ENCODE peak calls at places on chromosome 6, in eight cellular contexts. I is hepatocyte, X is fibroblast of lung, O is IMR-90, H is neuronal stem cell, C is mammary epithelial cell, V is DND-41, Z is OCI-LY7. T is an unnamed sample.

GRCh38 chr6:39217177-39217864 is 12.0 kb downstream of the KCNK5 start:
- DNase-seq in I (no peak), X (no peak), O (no peak), H (no peak), C (no peak), V (no peak), Z (no peak), T (no peak)

GRCh38 chr6:29834564-29835436 is 7.2 kb downstream of the HLA-G start:
- DNase-seq in I (no peak), X (peak; percentile 14), O (no peak), H (peak; percentile 33), C (peak; percentile 17), V (peak; percentile 58), Z (peak; percentile 40), T (no peak)

GRCh38 chr6:105057160-105057559 is 100.3 kb downstream of the LIN28B start:
- DNase-seq in I (no peak), X (no peak), O (no peak), H (no peak), C (no peak), V (no peak), Z (no peak), T (no peak)

GRCh38 chr6:45423111-45423900 is 45.6 kb upstream of the SUPT3H start:
- DNase-seq in I (peak; percentile 28), X (no peak), O (no peak), H (peak; percentile 43), C (peak; percentile 28), V (no peak), Z (no peak), T (peak; percentile 23)

GRCh38 chr6:27757307-27757706 is 154.9 kb downstream of the OR2B2 start:
- DNase-seq in I (peak; percentile 35), X (peak; percentile 11), O (no peak), H (no peak), C (no peak), V (peak; percentile 80), Z (no peak), T (peak; percentile 24)

GRCh38 chr6:140193269-140193668 is 818.8 kb upstream of the CITED2 start:
- DNase-seq in I (no peak), X (peak; percentile 19), O (no peak), H (peak; percentile 5), C (no peak), V (no peak), Z (peak; percentile 8), T (no peak)

GRCh38 chr6:42550277-42550676 is 13.6 kb upstream of the UBR2 start:
- DNase-seq in I (no peak), X (peak; percentile 62), O (no peak), H (no peak), C (no peak), V (no peak), Z (no peak), T (no peak)

GRCh38 chr6:108762394-108762793 is 85.8 kb upstream of the ARMC2 start:
- DNase-seq in I (no peak), X (no peak), O (no peak), H (no peak), C (no peak), V (no peak), Z (peak; percentile 8), T (peak; percentile 30)

GRCh38 chr6:75759207-75759606 is 10.2 kb downstream of the MYO6 start:
- DNase-seq in I (no peak), X (no peak), O (no peak), H (no peak), C (no peak), V (no peak), Z (no peak), T (no peak)

DNA sequence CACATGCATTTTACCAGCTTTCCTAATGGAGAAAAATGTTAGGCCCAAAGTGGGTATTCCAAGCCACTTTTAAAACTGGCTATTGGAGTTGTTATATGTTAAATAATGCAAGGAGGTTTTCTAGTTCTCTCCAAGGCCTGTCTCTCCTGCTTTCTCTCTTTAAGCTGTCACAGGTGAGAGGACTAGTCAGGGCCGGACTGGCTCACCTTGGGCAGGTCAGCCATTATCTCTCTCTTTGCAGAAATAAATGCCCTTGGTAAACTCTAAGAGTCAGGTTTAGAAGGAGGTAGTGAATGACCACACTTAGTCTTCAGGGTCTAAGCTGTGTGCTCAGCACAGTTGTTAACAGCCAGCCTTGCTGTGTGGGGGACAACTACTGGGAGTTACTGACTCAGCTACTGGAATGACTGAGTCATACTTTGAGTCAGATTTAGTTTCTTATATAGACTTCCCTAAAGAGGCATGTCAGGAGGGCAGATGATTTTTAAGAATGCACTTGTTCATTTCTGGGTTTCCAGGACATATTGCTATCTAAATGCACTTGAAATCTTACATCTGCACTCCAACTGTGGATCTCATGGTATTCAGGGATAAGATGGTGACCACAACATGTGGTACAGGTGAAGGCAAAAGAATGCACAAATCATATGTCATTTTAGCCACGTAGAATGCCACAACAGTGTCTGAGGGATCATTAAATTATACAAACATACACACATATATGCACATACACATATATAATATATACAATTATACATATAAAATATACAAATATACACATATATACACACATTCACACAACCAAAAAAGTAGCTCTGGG is 719.4 kb downstream of the EPM2A start:
- DNase-seq in I (peak; percentile 58), X (peak; percentile 91), O (peak; percentile 97), H (no peak), C (peak; percentile 86), V (no peak), Z (no peak), T (no peak)
- H2AFZ ChIP-seq in I (no peak overlapping the region), X (no peak overlapping the region), O (peak overlapping the region; percentile 80), H (no peak overlapping the region), C (no peak overlapping the region), V (no peak overlapping the region), Z (no peak overlapping the region), T (no peak overlapping the region)

GRCh38 chr6:83879746-83880145 is 20.3 kb downstream of the CYB5R4 start:
- DNase-seq in I (no peak), X (no peak), O (no peak), H (no peak), C (no peak), V (no peak), Z (no peak), T (no peak)
- H3K4me3 ChIP-seq in I (no peak overlapping the region), X (no peak overlapping the region), O (no peak overlapping the region), H (no peak overlapping the region), C (no peak overlapping the region), V (no peak overlapping the region), Z (no peak overlapping the region), T (no peak overlapping the region)

GRCh38 chr6:41037107-41037900 is 1.7 kb downstream of the UNC5CL start:
- DNase-seq in I (no peak), X (no peak), O (no peak), H (no peak), C (peak; percentile 23), V (no peak), Z (no peak), T (no peak)

GRCh38 chr6:41036188-41036587 is 2.8 kb downstream of the UNC5CL start:
- DNase-seq in I (no peak), X (no peak), O (no peak), H (no peak), C (peak; percentile 81), V (no peak), Z (no peak), T (no peak)

GRCh38 chr6:41033776-41034175 is 5.2 kb downstream of the UNC5CL start:
- DNase-seq in I (no peak), X (no peak), O (no peak), H (no peak), C (no peak), V (no peak), Z (no peak), T (no peak)

GRCh38 chr6:41039060-41039998 is at the start of gene UNC5CL:
- DNase-seq in I (peak; percentile 83), X (peak; percentile 15), O (no peak), H (no peak), C (peak; percentile 57), V (peak; percentile 72), Z (peak; percentile 67), T (peak; percentile 38)

DNA sequence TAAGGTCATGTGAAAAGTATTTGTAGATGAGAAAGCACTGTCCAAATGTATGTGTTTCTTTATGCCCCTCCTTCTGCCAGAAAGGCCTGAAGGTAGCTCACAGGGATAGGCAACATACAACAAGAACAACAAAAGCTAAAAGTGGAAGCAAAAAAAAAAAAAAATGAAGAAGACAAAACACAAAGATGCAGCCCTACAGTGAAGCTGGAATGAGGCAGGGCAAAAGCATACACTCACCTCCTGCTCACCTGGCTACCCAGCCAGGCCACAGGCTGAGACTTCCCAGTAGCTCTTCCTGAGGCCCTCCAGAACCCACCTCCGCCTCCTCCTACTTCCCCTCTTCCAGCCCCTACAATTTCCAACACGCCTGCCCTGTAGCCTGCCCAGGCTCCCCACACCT is 2.4 kb downstream of the UNC5CL start:
- DNase-seq in I (no peak), X (no peak), O (no peak), H (no peak), C (peak; percentile 60), V (no peak), Z (no peak), T (no peak)
- H2AFZ ChIP-seq in I (no peak overlapping the region), X (no peak overlapping the region), O (no peak overlapping the region), H (no peak overlapping the region), C (no peak overlapping the region), V (no peak overlapping the region), Z (no peak overlapping the region), T (no peak overlapping the region)

DNA sequence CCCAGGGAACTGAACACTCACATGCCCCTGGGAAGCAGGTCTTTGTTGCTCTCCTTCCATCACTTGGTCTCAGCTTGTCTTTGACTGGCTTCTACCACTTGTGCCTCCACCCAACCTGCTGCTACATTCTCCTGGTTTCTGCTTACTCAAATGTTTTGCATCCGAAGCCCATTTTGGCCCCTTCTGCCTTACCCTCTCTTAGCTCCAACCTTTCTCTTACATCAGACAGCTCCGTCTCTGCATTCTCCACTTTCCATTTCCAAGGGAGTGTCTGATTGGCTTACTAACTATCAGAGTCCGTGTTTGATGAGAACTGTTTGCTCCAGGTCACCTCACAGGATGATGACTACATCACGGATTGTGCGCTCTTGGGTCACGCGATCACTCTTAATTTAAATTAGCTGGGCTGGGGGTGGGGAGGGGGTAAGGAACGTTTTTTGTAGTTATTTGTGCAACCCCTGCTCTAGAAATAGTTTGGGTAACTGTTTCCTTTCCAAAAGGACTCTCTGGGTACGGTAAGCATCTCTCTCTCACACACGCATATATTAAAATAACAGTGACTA is 844 bp upstream of the ABRACL start:
- DNase-seq in I (peak; percentile 72), X (peak; percentile 55), O (peak; percentile 63), H (no peak), C (peak; percentile 50), V (peak; percentile 15), Z (no peak), T (peak; percentile 7)
- H3K4me3 ChIP-seq in I (peak overlapping the region; percentile 94), X (peak overlapping the region; percentile 81), O (peak overlapping the region; percentile 98), H (peak overlapping the region; percentile 21), C (peak overlapping the region; percentile 98), V (peak overlapping the region; percentile 53), Z (peak overlapping the region; percentile 74), T (peak overlapping the region; percentile 95)

DNA sequence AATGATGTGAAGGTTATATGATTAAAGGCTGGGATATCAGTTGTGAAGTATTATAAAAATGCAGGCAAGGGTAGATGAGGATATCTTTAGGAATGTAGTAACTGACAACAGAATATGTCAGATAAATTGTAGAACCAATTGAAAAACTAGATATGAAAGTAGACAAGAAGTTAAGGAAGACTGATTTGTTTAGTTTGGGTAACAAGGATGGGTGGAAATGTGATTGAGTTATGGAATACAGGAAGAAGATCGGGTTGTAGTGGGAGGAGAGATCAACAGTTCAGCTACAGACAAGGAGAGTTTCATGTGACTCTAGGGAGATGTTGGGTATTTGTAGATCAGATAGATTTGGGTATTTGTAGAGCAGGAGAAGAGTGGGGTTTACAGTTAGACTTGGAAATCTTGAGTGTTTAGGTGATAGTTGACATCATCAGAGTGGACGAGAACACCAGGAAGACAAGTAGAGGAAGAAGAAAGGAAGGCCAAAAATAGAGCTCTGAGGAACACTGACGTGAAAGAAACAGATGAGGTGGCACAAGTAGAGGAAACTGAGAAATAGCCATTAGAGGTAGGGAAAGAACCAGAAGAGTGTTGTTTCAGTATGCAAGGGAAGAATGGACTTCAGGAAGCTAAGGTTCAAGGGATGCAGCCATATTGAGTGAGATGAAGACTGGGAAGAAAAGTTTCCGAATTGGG is 12.1 kb upstream of the TSPYL1 start:
- DNase-seq in I (no peak), X (no peak), O (no peak), H (no peak), C (no peak), V (no peak), Z (no peak), T (no peak)
- H2AFZ ChIP-seq in I (no peak overlapping the region), X (no peak overlapping the region), O (no peak overlapping the region), H (no peak overlapping the region), C (no peak overlapping the region), V (no peak overlapping the region), Z (no peak overlapping the region), T (peak overlapping the region; percentile 33)